ENCODE peak calls at places on chromosomes 4 and X, in eight cellular contexts. One of them, this sample, is unnamed.

GRCh38 chr4:6672131-6672530 is 21.5 kb upstream of the S100P start:
- DNase-seq in A549: no peak
- DNase-seq in esophagus squamous epithelium: no peak
- DNase-seq in esophagus muscularis mucosa: no peak
- DNase-seq in ovary: no peak
- DNase-seq in stomach: no peak
- DNase-seq in transverse colon: no peak
- DNase-seq in H1: no peak
- DNase-seq in this sample: no peak

GRCh38 chrX:105821471-105822081 is 763 bp upstream of the NRK start:
- DNase-seq in A549: no peak
- DNase-seq in esophagus squamous epithelium: no peak
- DNase-seq in esophagus muscularis mucosa: no peak
- DNase-seq in ovary: peak; percentile 24
- DNase-seq in stomach: no peak
- DNase-seq in transverse colon: peak; percentile 8
- DNase-seq in H1: peak; percentile 52
- DNase-seq in this sample: peak; percentile 28

GRCh38 chrX:13697976-13698375 is 9.0 kb downstream of the RAB9A start:
- DNase-seq in A549: no peak
- DNase-seq in esophagus squamous epithelium: no peak
- DNase-seq in esophagus muscularis mucosa: no peak
- DNase-seq in ovary: no peak
- DNase-seq in stomach: no peak
- DNase-seq in transverse colon: no peak
- DNase-seq in H1: no peak
- DNase-seq in this sample: no peak

GRCh38 chr4:83536649-83537352 is 893 bp downstream of the GPAT3 start:
- DNase-seq in A549: no peak
- DNase-seq in esophagus squamous epithelium: no peak
- DNase-seq in esophagus muscularis mucosa: no peak
- DNase-seq in ovary: peak; percentile 25
- DNase-seq in stomach: no peak
- DNase-seq in transverse colon: peak; percentile 14
- DNase-seq in H1: no peak
- DNase-seq in this sample: peak; percentile 36

GRCh38 chr4:47270226-47270888 is 193.1 kb downstream of the COMMD8 start:
- DNase-seq in A549: no peak
- DNase-seq in esophagus squamous epithelium: no peak
- DNase-seq in esophagus muscularis mucosa: no peak
- DNase-seq in ovary: no peak
- DNase-seq in stomach: no peak
- DNase-seq in transverse colon: no peak
- DNase-seq in H1: no peak
- DNase-seq in this sample: no peak

GRCh38 chr4:184268574-184269160 is 51.0 kb upstream of the ENPP6 start:
- DNase-seq in A549: peak; percentile 17
- DNase-seq in esophagus squamous epithelium: no peak
- DNase-seq in esophagus muscularis mucosa: no peak
- DNase-seq in ovary: no peak
- DNase-seq in stomach: no peak
- DNase-seq in transverse colon: no peak
- DNase-seq in H1: no peak
- DNase-seq in this sample: no peak

GRCh38 chr4:113057891-113058290 is 8.4 kb downstream of the ANK2 start:
- DNase-seq in A549: peak; percentile 11
- DNase-seq in esophagus squamous epithelium: no peak
- DNase-seq in esophagus muscularis mucosa: no peak
- DNase-seq in ovary: no peak
- DNase-seq in stomach: no peak
- DNase-seq in transverse colon: no peak
- DNase-seq in H1: no peak
- DNase-seq in this sample: no peak

GRCh38 chr4:15688056-15688455 is 6.4 kb downstream of the FAM200B start:
- DNase-seq in A549: no peak
- DNase-seq in esophagus squamous epithelium: no peak
- DNase-seq in esophagus muscularis mucosa: no peak
- DNase-seq in ovary: no peak
- DNase-seq in stomach: no peak
- DNase-seq in transverse colon: no peak
- DNase-seq in H1: no peak
- DNase-seq in this sample: no peak

GRCh38 chr4:83139514-83140156 is 25.1 kb upstream of the PLAC8 start:
- DNase-seq in A549: no peak
- DNase-seq in esophagus squamous epithelium: no peak
- DNase-seq in esophagus muscularis mucosa: no peak
- DNase-seq in ovary: no peak
- DNase-seq in stomach: no peak
- DNase-seq in transverse colon: peak; percentile 25
- DNase-seq in H1: no peak
- DNase-seq in this sample: no peak

GRCh38 chrX:136497556-136498048 is at the start of gene HTATSF1:
- DNase-seq in A549: no peak
- DNase-seq in esophagus squamous epithelium: no peak
- DNase-seq in esophagus muscularis mucosa: no peak
- DNase-seq in ovary: no peak
- DNase-seq in stomach: peak; percentile 30
- DNase-seq in transverse colon: no peak
- DNase-seq in H1: peak; percentile 48
- DNase-seq in this sample: no peak

GRCh38 chr4:99722662-99723061 is 65.0 kb upstream of the C4orf54 start:
- DNase-seq in A549: no peak
- DNase-seq in esophagus squamous epithelium: no peak
- DNase-seq in esophagus muscularis mucosa: no peak
- DNase-seq in ovary: no peak
- DNase-seq in stomach: no peak
- DNase-seq in transverse colon: no peak
- DNase-seq in H1: no peak
- DNase-seq in this sample: no peak

GRCh38 chrX:143994206-143994605 is 110.3 kb downstream of the UBE2NL start:
- DNase-seq in A549: no peak
- DNase-seq in esophagus squamous epithelium: no peak
- DNase-seq in esophagus muscularis mucosa: no peak
- DNase-seq in ovary: no peak
- DNase-seq in stomach: no peak
- DNase-seq in transverse colon: no peak
- DNase-seq in H1: no peak
- DNase-seq in this sample: no peak

GRCh38 chrX:1380672-1381233 is 11.2 kb downstream of the SLC25A6 start:
- DNase-seq in A549: no peak
- DNase-seq in esophagus squamous epithelium: no peak
- DNase-seq in esophagus muscularis mucosa: no peak
- DNase-seq in ovary: no peak
- DNase-seq in stomach: peak; percentile 25
- DNase-seq in transverse colon: no peak
- DNase-seq in H1: peak; percentile 66
- DNase-seq in this sample: no peak

GRCh38 chrX:110286126-110286525 is 31.8 kb downstream of the AMMECR1 start:
- DNase-seq in A549: peak; percentile 58
- DNase-seq in esophagus squamous epithelium: no peak
- DNase-seq in esophagus muscularis mucosa: no peak
- DNase-seq in ovary: peak; percentile 21
- DNase-seq in stomach: no peak
- DNase-seq in transverse colon: no peak
- DNase-seq in H1: no peak
- DNase-seq in this sample: no peak

GRCh38 chr4:176261481-176261880 is 7.5 kb downstream of the ASB5 start:
- DNase-seq in A549: no peak
- DNase-seq in esophagus squamous epithelium: no peak
- DNase-seq in esophagus muscularis mucosa: no peak
- DNase-seq in ovary: no peak
- DNase-seq in stomach: no peak
- DNase-seq in transverse colon: no peak
- DNase-seq in H1: no peak
- DNase-seq in this sample: no peak

GRCh38 chrX:136954930-136955329 is 74.4 kb upstream of the RBMX start:
- DNase-seq in A549: peak; percentile 42
- DNase-seq in esophagus squamous epithelium: no peak
- DNase-seq in esophagus muscularis mucosa: no peak
- DNase-seq in ovary: no peak
- DNase-seq in stomach: no peak
- DNase-seq in transverse colon: no peak
- DNase-seq in H1: no peak
- DNase-seq in this sample: no peak

GRCh38 chrX:18654873-18655836 is 16.8 kb downstream of the RS1 start:
- DNase-seq in A549: no peak
- DNase-seq in esophagus squamous epithelium: no peak
- DNase-seq in esophagus muscularis mucosa: no peak
- DNase-seq in ovary: no peak
- DNase-seq in stomach: peak; percentile 28
- DNase-seq in transverse colon: no peak
- DNase-seq in H1: no peak
- DNase-seq in this sample: peak; percentile 10

GRCh38 chrX:69616520-69617203 is 749 bp downstream of the EDA start:
- DNase-seq in A549: no peak
- DNase-seq in esophagus squamous epithelium: no peak
- DNase-seq in esophagus muscularis mucosa: no peak
- DNase-seq in ovary: peak; percentile 32
- DNase-seq in stomach: peak; percentile 25
- DNase-seq in transverse colon: peak; percentile 18
- DNase-seq in H1: no peak
- DNase-seq in this sample: peak; percentile 39

GRCh38 chr4:90027565-90027964 is 99.6 kb upstream of the CCSER1 start:
- DNase-seq in A549: no peak
- DNase-seq in esophagus squamous epithelium: no peak
- DNase-seq in esophagus muscularis mucosa: no peak
- DNase-seq in ovary: no peak
- DNase-seq in stomach: no peak
- DNase-seq in transverse colon: no peak
- DNase-seq in H1: no peak
- DNase-seq in this sample: no peak

GRCh38 chr4:90028460-90028859 is 98.7 kb upstream of the CCSER1 start:
- DNase-seq in A549: no peak
- DNase-seq in esophagus squamous epithelium: no peak
- DNase-seq in esophagus muscularis mucosa: no peak
- DNase-seq in ovary: no peak
- DNase-seq in stomach: no peak
- DNase-seq in transverse colon: no peak
- DNase-seq in H1: no peak
- DNase-seq in this sample: no peak

GRCh38 chr4:90025248-90025647 is 101.9 kb upstream of the CCSER1 start:
- DNase-seq in A549: peak; percentile 1
- DNase-seq in esophagus squamous epithelium: no peak
- DNase-seq in esophagus muscularis mucosa: no peak
- DNase-seq in ovary: no peak
- DNase-seq in stomach: no peak
- DNase-seq in transverse colon: no peak
- DNase-seq in H1: no peak
- DNase-seq in this sample: no peak

GRCh38 chr4:90030953-90031352 is 96.2 kb upstream of the CCSER1 start:
- DNase-seq in A549: peak; percentile 5
- DNase-seq in esophagus squamous epithelium: no peak
- DNase-seq in esophagus muscularis mucosa: no peak
- DNase-seq in ovary: no peak
- DNase-seq in stomach: no peak
- DNase-seq in transverse colon: no peak
- DNase-seq in H1: no peak
- DNase-seq in this sample: no peak

DNA sequence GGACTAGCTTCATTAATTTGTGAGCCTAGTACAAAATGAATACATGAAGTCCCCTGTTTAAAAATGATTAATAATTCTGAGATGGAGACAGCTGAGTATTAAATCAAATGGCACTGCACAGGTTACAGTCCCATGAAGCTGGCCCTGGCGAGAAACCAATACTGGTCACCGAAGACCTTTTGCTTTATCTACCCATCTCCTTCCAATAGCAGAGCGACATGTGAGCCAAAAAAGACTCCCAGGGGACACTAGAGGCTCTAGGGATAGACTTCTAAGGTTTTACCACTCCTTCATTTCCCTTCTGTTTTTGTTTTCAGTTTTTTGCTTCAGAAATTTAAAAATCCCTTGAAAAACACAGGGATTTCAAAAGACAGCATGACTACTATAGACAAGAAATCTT is 97.0 kb upstream of the CCSER1 start:
- DNase-seq in A549: no peak
- DNase-seq in esophagus squamous epithelium: no peak
- DNase-seq in esophagus muscularis mucosa: no peak
- DNase-seq in ovary: no peak
- DNase-seq in stomach: no peak
- DNase-seq in transverse colon: no peak
- DNase-seq in H1: no peak
- DNase-seq in this sample: no peak
- H3K4me1 ChIP-seq in A549: no peaks in the 10 kb centered on the region
- H3K4me1 ChIP-seq in esophagus squamous epithelium: no peaks in the 10 kb centered on the region
- H3K4me1 ChIP-seq in esophagus muscularis mucosa: no peaks in the 10 kb centered on the region
- H3K4me1 ChIP-seq in ovary: no peaks in the 10 kb centered on the region
- H3K4me1 ChIP-seq in stomach: no peaks in the 10 kb centered on the region
- H3K4me1 ChIP-seq in transverse colon: no peaks in the 10 kb centered on the region
- H3K4me1 ChIP-seq in H1: no peaks in the 10 kb centered on the region
- H3K4me1 ChIP-seq in this sample: no peaks in the 10 kb centered on the region

GRCh38 chrX:107827137-107827831 is 1.6 kb downstream of the MID2 start:
- DNase-seq in A549: no peak
- DNase-seq in esophagus squamous epithelium: no peak
- DNase-seq in esophagus muscularis mucosa: no peak
- DNase-seq in ovary: no peak
- DNase-seq in stomach: no peak
- DNase-seq in transverse colon: no peak
- DNase-seq in H1: no peak
- DNase-seq in this sample: no peak
- H3K27ac ChIP-seq in A549: peak overlapping the region; percentile 79
- H3K27ac ChIP-seq in esophagus squamous epithelium: peak overlapping the region; percentile 93
- H3K27ac ChIP-seq in esophagus muscularis mucosa: peak overlapping the region; percentile 92
- H3K27ac ChIP-seq in ovary: peak overlapping the region; percentile 68
- H3K27ac ChIP-seq in stomach: peak overlapping the region; percentile 92
- H3K27ac ChIP-seq in transverse colon: peak overlapping the region; percentile 90
- H3K27ac ChIP-seq in H1: no peak overlapping the region
- H3K27ac ChIP-seq in this sample: peak overlapping the region; percentile 80

DNA sequence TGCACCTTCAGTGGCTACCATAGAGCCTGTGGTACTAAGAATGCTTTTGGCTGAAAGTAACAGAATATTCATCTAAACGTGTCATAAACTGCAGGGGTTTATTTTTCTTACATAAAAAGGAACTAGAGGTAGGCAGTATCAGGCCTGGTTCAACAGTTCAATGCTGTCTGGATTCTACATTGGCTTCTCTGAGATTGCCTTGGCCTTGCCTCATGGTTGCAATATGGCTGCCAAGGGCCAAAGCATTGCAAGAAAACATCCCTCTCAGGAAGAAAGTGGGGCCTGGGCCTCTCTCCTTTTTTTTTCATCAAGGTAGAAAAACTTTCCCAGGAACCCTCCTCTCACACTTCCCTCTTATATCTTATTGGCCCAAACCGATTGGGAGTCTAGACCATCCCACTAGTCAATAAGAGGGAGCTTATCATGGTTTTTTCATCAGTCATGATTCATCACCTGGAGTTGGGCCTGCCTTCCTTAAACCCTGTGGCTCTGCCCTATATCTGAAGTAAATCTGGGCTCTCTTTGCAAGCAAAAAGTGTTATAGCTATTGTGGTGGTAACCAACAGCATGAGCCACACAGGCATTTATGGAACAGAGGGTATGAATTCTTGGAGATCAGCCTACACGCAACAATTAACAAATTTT is 1.8 kb upstream of the DOCK11 start:
- DNase-seq in A549: no peak
- DNase-seq in esophagus squamous epithelium: no peak
- DNase-seq in esophagus muscularis mucosa: no peak
- DNase-seq in ovary: no peak
- DNase-seq in stomach: no peak
- DNase-seq in transverse colon: no peak
- DNase-seq in H1: no peak
- DNase-seq in this sample: no peak
- TF ChIP-seq POLR2A in A549: no peak
- TF ChIP-seq POLR2A in esophagus squamous epithelium: no peak
- TF ChIP-seq POLR2A in esophagus muscularis mucosa: no peak
- TF ChIP-seq POLR2A in ovary: no peak
- TF ChIP-seq POLR2A in stomach: no peak
- TF ChIP-seq POLR2A in transverse colon: no peak
- TF ChIP-seq POLR2A in H1: no peak
- TF ChIP-seq POLR2A in this sample: no peak

GRCh38 chr4:173577963-173578362 is 47.9 kb upstream of the HAND2 start:
- DNase-seq in A549: no peak
- DNase-seq in esophagus squamous epithelium: no peak
- DNase-seq in esophagus muscularis mucosa: no peak
- DNase-seq in ovary: no peak
- DNase-seq in stomach: no peak
- DNase-seq in transverse colon: no peak
- DNase-seq in H1: no peak
- DNase-seq in this sample: no peak
- H3K4me1 ChIP-seq in A549: no peaks in the 10 kb centered on the region
- H3K4me1 ChIP-seq in esophagus squamous epithelium: no peaks in the 10 kb centered on the region
- H3K4me1 ChIP-seq in esophagus muscularis mucosa: peaks cover 5% of the 10 kb centered on the region
- H3K4me1 ChIP-seq in ovary: no peaks in the 10 kb centered on the region
- H3K4me1 ChIP-seq in stomach: peaks cover 6% of the 10 kb centered on the region
- H3K4me1 ChIP-seq in transverse colon: peaks cover 6% of the 10 kb centered on the region
- H3K4me1 ChIP-seq in H1: no peaks in the 10 kb centered on the region
- H3K4me1 ChIP-seq in this sample: no peaks in the 10 kb centered on the region

This sample was measured in thyroid gland.